ENCODE peak calls at places on chromosomes 3 and 15, in seven cellular contexts. Q is hepatocyte; B is CD8-positive, alpha-beta T cell; C is CD4-positive, alpha-beta memory T cell; J is mammary epithelial cell; R is body of pancreas; Y is IMR-90. L is an unnamed sample.

GRCh38 chr3:5768546-5768945 is 581.0 kb downstream of the EDEM1 start:
- DNase-seq in Q (no peak), B (no peak), C (no peak), J (no peak), R (no peak), Y (no peak), L (no peak)

GRCh38 chr15:98131924-98132323 is 171.4 kb downstream of the ARRDC4 start:
- DNase-seq in Q (peak), B (no peak), C (no peak), J (no peak), R (no peak), Y (no peak), L (no peak)

GRCh38 chr3:76134166-76134565 is 348.8 kb upstream of the ZNF717 start:
- DNase-seq in Q (peak), B (no peak), C (no peak), J (peak), R (no peak), Y (peak), L (no peak)

GRCh38 chr3:12588674-12589054 is 31.8 kb downstream of the MKRN2 start:
- DNase-seq in Q (no peak), B (no peak), C (no peak), J (no peak), R (no peak), Y (no peak), L (no peak)

GRCh38 chr15:53274630-53275029 is 484.5 kb upstream of the ONECUT1 start:
- DNase-seq in Q (no peak), B (no peak), C (no peak), J (no peak), R (no peak), Y (no peak), L (no peak)

GRCh38 chr3:157066335-157067071 is 93.4 kb downstream of the CCNL1 start:
- DNase-seq in Q (no peak), B (no peak), C (no peak), J (no peak), R (no peak), Y (peak), L (no peak)

GRCh38 chr3:197501496-197501878 is 54.3 kb downstream of the BDH1 start:
- DNase-seq in Q (no peak), B (no peak), C (no peak), J (no peak), R (no peak), Y (peak), L (peak)

GRCh38 chr3:159346504-159346903 is 544.6 kb downstream of the MFSD1 start:
- DNase-seq in Q (no peak), B (no peak), C (no peak), J (no peak), R (no peak), Y (no peak), L (no peak)

GRCh38 chr3:141105828-141106628 is 54.9 kb downstream of the SPSB4 start:
- DNase-seq in Q (peak), B (peak), C (peak), J (peak), R (peak), Y (peak), L (peak)

GRCh38 chr3:183202004-183202722 is 39.6 kb upstream of the LAMP3 start:
- DNase-seq in Q (no peak), B (no peak), C (peak), J (peak), R (no peak), Y (no peak), L (no peak)

GRCh38 chr15:80093854-80094418 is 34.5 kb downstream of the ZFAND6 start:
- DNase-seq in Q (peak), B (no peak), C (no peak), J (peak), R (peak), Y (no peak), L (no peak)

GRCh38 chr3:141845407-141846049 is 30.9 kb upstream of the ATP1B3 start:
- DNase-seq in Q (peak), B (peak), C (peak), J (no peak), R (no peak), Y (no peak), L (peak)

GRCh38 chr3:139534992-139535879 is 4.3 kb downstream of the RBP1 start:
- DNase-seq in Q (peak), B (no peak), C (no peak), J (peak), R (peak), Y (peak), L (no peak)

GRCh38 chr3:170689218-170689874 is 103.5 kb upstream of the SLC7A14 start:
- DNase-seq in Q (peak), B (no peak), C (no peak), J (peak), R (no peak), Y (peak), L (no peak)

GRCh38 chr3:17852217-17852616 is 109.8 kb upstream of the TBC1D5 start:
- DNase-seq in Q (no peak), B (no peak), C (no peak), J (no peak), R (no peak), Y (no peak), L (no peak)

GRCh38 chr3:13099707-13100106 is 26.5 kb upstream of the IQSEC1 start:
- DNase-seq in Q (no peak), B (no peak), C (no peak), J (no peak), R (no peak), Y (no peak), L (no peak)

GRCh38 chr3:69012111-69012835 is 1.2 kb downstream of the EOGT start:
- DNase-seq in Q (peak), B (no peak), C (no peak), J (peak), R (peak), Y (peak), L (no peak)

GRCh38 chr3:45608885-45609284 is 14.3 kb downstream of the LIMD1 start:
- DNase-seq in Q (no peak), B (no peak), C (no peak), J (no peak), R (peak), Y (peak), L (no peak)

GRCh38 chr3:79767194-79767952 is 425 bp downstream of the ROBO1 start:
- DNase-seq in Q (no peak), B (no peak), C (no peak), J (no peak), R (no peak), Y (no peak), L (no peak)

GRCh38 chr3:46926871-46927717 is 49.5 kb downstream of the CCDC12 start:
- DNase-seq in Q (peak), B (no peak), C (no peak), J (no peak), R (peak), Y (no peak), L (peak)

GRCh38 chr3:45486136-45486535 is 97.8 kb downstream of the LARS2 start:
- DNase-seq in Q (no peak), B (no peak), C (no peak), J (peak), R (no peak), Y (peak), L (no peak)

GRCh38 chr3:158260392-158260791 is 150.5 kb downstream of the RSRC1 start:
- DNase-seq in Q (no peak), B (no peak), C (no peak), J (no peak), R (no peak), Y (no peak), L (no peak)

GRCh38 chr3:193010191-193010590 is 92.5 kb upstream of the MB21D2 start:
- DNase-seq in Q (no peak), B (no peak), C (no peak), J (no peak), R (no peak), Y (no peak), L (no peak)

GRCh38 chr15:61227269-61228024 is 1.7 kb downstream of the RORA start:
- DNase-seq in Q (peak), B (no peak), C (no peak), J (peak), R (peak), Y (peak), L (no peak)

GRCh38 chr3:64440498-64440897 is 215.2 kb upstream of the PRICKLE2 start:
- DNase-seq in Q (peak), B (no peak), C (no peak), J (peak), R (peak), Y (peak), L (no peak)

GRCh38 chr15:94792166-94792565 is 560.8 kb downstream of the MCTP2 start:
- DNase-seq in Q (no peak), B (no peak), C (no peak), J (peak), R (no peak), Y (peak), L (no peak)

GRCh38 chr3:48440590-48440958 is 517 bp downstream of the TMA7 start:
- DNase-seq in Q (peak), B (no peak), C (peak), J (no peak), R (no peak), Y (no peak), L (no peak)

GRCh38 chr3:23804441-23805227 is 1.1 kb upstream of the UBE2E1 start:
- DNase-seq in Q (peak), B (no peak), C (no peak), J (peak), R (no peak), Y (no peak), L (peak)

GRCh38 chr3:169430687-169431404 is 232.7 kb downstream of the MECOM start:
- DNase-seq in Q (peak), B (no peak), C (no peak), J (peak), R (peak), Y (peak), L (no peak)

GRCh38 chr3:117692416-117692995 is 982.9 kb downstream of the TUSC7 start:
- DNase-seq in Q (no peak), B (no peak), C (no peak), J (no peak), R (no peak), Y (peak), L (no peak)

DNA sequence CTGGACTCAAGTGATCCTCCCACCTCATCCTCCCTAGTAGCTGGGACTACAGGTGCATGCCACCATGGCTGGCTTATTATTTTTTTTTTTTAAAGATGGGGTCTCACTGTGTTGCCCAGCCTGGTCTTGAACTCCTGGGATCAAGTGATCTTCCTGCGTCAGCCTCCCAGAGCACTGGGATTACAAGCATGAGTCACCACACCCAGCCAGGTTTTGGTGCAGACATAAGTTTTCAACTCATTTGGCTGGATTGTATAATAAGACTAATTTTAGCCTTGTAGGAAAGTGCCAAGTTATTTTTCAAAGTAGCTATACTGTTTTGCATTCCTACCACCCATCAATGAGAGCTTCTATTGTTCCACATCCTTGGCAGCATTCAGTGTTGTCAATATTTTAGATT is 32.1 kb downstream of the BUB1B start:
- DNase-seq in Q (no peak), B (no peak), C (no peak), J (peak), R (no peak), Y (peak), L (no peak)
- H3K27ac ChIP-seq in Q (no peak), B (no peak), C (no peak), J (no peak), R (no peak), Y (no peak), L (no peak)

GRCh38 chr15:88880944-88881740 is 14.2 kb downstream of the HAPLN3 start:
- DNase-seq in Q (no peak), B (no peak), C (no peak), J (no peak), R (no peak), Y (no peak), L (no peak)

GRCh38 chr15:88881781-88882180 is 13.6 kb downstream of the HAPLN3 start:
- DNase-seq in Q (no peak), B (no peak), C (no peak), J (no peak), R (no peak), Y (no peak), L (no peak)

GRCh38 chr15:88887068-88887580 is 8.2 kb downstream of the HAPLN3 start:
- DNase-seq in Q (no peak), B (no peak), C (no peak), J (no peak), R (no peak), Y (no peak), L (no peak)

GRCh38 chr15:88878720-88879184 is 16.6 kb downstream of the HAPLN3 start:
- DNase-seq in Q (peak), B (peak), C (peak), J (no peak), R (peak), Y (peak), L (peak)

GRCh38 chr15:88882745-88883144 is 12.6 kb downstream of the HAPLN3 start:
- DNase-seq in Q (no peak), B (no peak), C (no peak), J (no peak), R (no peak), Y (peak), L (no peak)
- H3K4me3 ChIP-seq in Q (no peak), B (no peak), C (no peak), J (no peak), R (no peak), Y (no peak), L (no peak)

GRCh38 chr3:66426135-66426534 is 74.7 kb downstream of the LRIG1 start:
- DNase-seq in Q (no peak), B (no peak), C (no peak), J (no peak), R (no peak), Y (no peak), L (no peak)
- H3K27ac ChIP-seq in Q (no peak), B (no peak), C (no peak), J (no peak), R (peak), Y (no peak), L (peak)

GRCh38 chr15:55197362-55197705 is 593 bp upstream of the RSL24D1 start:
- DNase-seq in Q (no peak), B (no peak), C (no peak), J (no peak), R (no peak), Y (no peak), L (peak)
- H3K4me3 ChIP-seq in Q (peak), B (peak), C (peak), J (peak), R (peak), Y (peak), L (peak)

L was measured in Karpas-422.